ENCODE peak calls at places on chromosomes 12 and 14, in eight cellular contexts. D is iPS-NIHi11; G is activated CD8-positive, alpha-beta memory T cell treated with anti-CD3 and anti-CD28 coated beads for 1 hour; Z is stimulated activated CD4-positive, alpha-beta T cell treated with anti-CD3 and anti-CD28 coated beads, Interleukin-2, amount 100 ng/mL, for 48 hours; F is LoVo; I is SHP77 treated with DMSO at 0.1 percent for 48 hours; R is Right ventricle myocardium superior; N is G401. T is an unnamed sample.

GRCh38 chr12:120734210-120734609 is 8.6 kb downstream of the ACADS start:
- DNase-seq in D (no peak), G (no peak), Z (no peak), F (no peak), I (no peak), R (no peak), N (no peak), T (no peak)

GRCh38 chr12:93380480-93381121 is 2.9 kb downstream of the NUDT4 start:
- DNase-seq in D (no peak), G (no peak), Z (no peak), F (no peak), I (no peak), R (no peak), N (peak; percentile 19), T (no peak)

GRCh38 chr12:6533653-6534157 is 612 bp upstream of the GAPDH start:
- DNase-seq in D (peak; percentile 79), G (no peak), Z (peak; percentile 61), F (peak; percentile 89), I (peak; percentile 78), R (peak; percentile 85), N (peak; percentile 87), T (peak; percentile 96)

GRCh38 chr12:88897723-88898122 is 317.5 kb upstream of the KITLG start:
- DNase-seq in D (no peak), G (no peak), Z (no peak), F (no peak), I (no peak), R (no peak), N (no peak), T (no peak)

GRCh38 chr12:20443792-20444191 is 75.5 kb downstream of the PDE3A start:
- DNase-seq in D (no peak), G (no peak), Z (no peak), F (no peak), I (no peak), R (no peak), N (peak; percentile 45), T (no peak)

GRCh38 chr14:62655161-62655560 is 390.1 kb downstream of the KCNH5 start:
- DNase-seq in D (no peak), G (no peak), Z (no peak), F (no peak), I (no peak), R (no peak), N (no peak), T (no peak)

GRCh38 chr12:120879102-120879501 is 25.1 kb downstream of the SPPL3 start:
- DNase-seq in D (no peak), G (no peak), Z (no peak), F (no peak), I (no peak), R (no peak), N (no peak), T (no peak)

GRCh38 chr12:126156806-126157574 is 1091.8 kb downstream of the AACS start:
- DNase-seq in D (no peak), G (no peak), Z (no peak), F (no peak), I (peak; percentile 79), R (no peak), N (peak; percentile 53), T (no peak)

GRCh38 chr14:83988274-83988673 is 1541.7 kb upstream of the FLRT2 start:
- DNase-seq in D (no peak), G (no peak), Z (no peak), F (no peak), I (no peak), R (no peak), N (no peak), T (no peak)

GRCh38 chr12:93526786-93527428 is 45.6 kb upstream of the SOCS2 start:
- DNase-seq in D (no peak), G (no peak), Z (no peak), F (peak; percentile 43), I (no peak), R (no peak), N (no peak), T (no peak)

GRCh38 chr14:100484531-100485267 is 102.5 kb downstream of the BEGAIN start:
- DNase-seq in D (no peak), G (no peak), Z (no peak), F (no peak), I (no peak), R (no peak), N (no peak), T (no peak)

GRCh38 chr14:85380891-85381290 is 149.1 kb upstream of the FLRT2 start:
- DNase-seq in D (no peak), G (no peak), Z (no peak), F (no peak), I (no peak), R (no peak), N (no peak), T (no peak)

GRCh38 chr12:85923767-85924331 is 49.8 kb downstream of the NTS start:
- DNase-seq in D (no peak), G (no peak), Z (no peak), F (peak; percentile 20), I (peak; percentile 16), R (no peak), N (no peak), T (no peak)

GRCh38 chr14:50745401-50746058 is 77.4 kb upstream of the SAV1 start:
- DNase-seq in D (no peak), G (no peak), Z (no peak), F (no peak), I (no peak), R (no peak), N (no peak), T (no peak)

GRCh38 chr12:115838952-115839351 is 438.5 kb downstream of the MED13L start:
- DNase-seq in D (no peak), G (no peak), Z (no peak), F (no peak), I (no peak), R (no peak), N (no peak), T (no peak)

GRCh38 chr14:62003701-62004100 is 241.5 kb downstream of the SNAPC1 start:
- DNase-seq in D (no peak), G (no peak), Z (no peak), F (no peak), I (no peak), R (no peak), N (no peak), T (no peak)

GRCh38 chr12:129049917-129050316 is 196.6 kb downstream of the GLT1D1 start:
- DNase-seq in D (peak; percentile 74), G (no peak), Z (no peak), F (peak; percentile 27), I (no peak), R (no peak), N (no peak), T (peak; percentile 70)